ENCODE peak calls at places on chromosomes 16 and 17, in four cellular contexts. X is lung, Z is heart right ventricle, I is mammary epithelial cell. R is an unnamed sample.

GRCh38 chr16:66587881-66588600 is 8.8 kb downstream of the CMTM2 start:
- DNase-seq in X (no peak), Z (no peak), I (no peak), R (no peak)

GRCh38 chr17:27601069-27601974 is 29.7 kb upstream of the LGALS9 start:
- DNase-seq in X (peak; percentile 82), Z (peak; percentile 71), I (peak; percentile 49), R (peak; percentile 63)

GRCh38 chr17:5668557-5669138 is 84.3 kb upstream of the NLRP1 start:
- DNase-seq in X (no peak), Z (no peak), I (no peak), R (no peak)

GRCh38 chr17:7380321-7380720 is 568 bp upstream of the TNK1 start:
- DNase-seq in Z (peak; percentile 54), X (peak; percentile 62), I (no peak), R (no peak)

GRCh38 chr16:682493-683395 is 1.4 kb downstream of the JMJD8 start:
- DNase-seq in X (no peak), Z (no peak), I (no peak), R (no peak)

GRCh38 chr17:38353084-38353604 is 1.5 kb downstream of the SOCS7 start:
- DNase-seq in Z (no peak), I (no peak), X (no peak), R (no peak)

GRCh38 chr16:46428108-46429061 is 192.8 kb downstream of the SHCBP1 start:
- DNase-seq in Z (peak; percentile 4), X (no peak), I (no peak), R (no peak)

GRCh38 chr17:4020096-4020495 is 55.9 kb upstream of the ATP2A3 start:
- DNase-seq in I (no peak), X (no peak), Z (no peak), R (no peak)

GRCh38 chr16:2751577-2752034 is 832 bp upstream of the SRRM2 start:
- DNase-seq in Z (no peak), I (peak; percentile 17), X (no peak), R (peak; percentile 60)

GRCh38 chr17:71986886-71987285 is 133.9 kb upstream of the SOX9 start:
- DNase-seq in I (peak; percentile 44), X (no peak), Z (no peak), R (no peak)

GRCh38 chr17:10292057-10292931 is 80.5 kb downstream of the MYH13 start:
- DNase-seq in X (no peak), I (peak; percentile 12), Z (peak; percentile 41), R (no peak)

GRCh38 chr16:11636172-11636721 is 32.0 kb upstream of the SNN start:
- DNase-seq in Z (no peak), I (no peak), X (peak; percentile 63), R (peak; percentile 96)

GRCh38 chr17:80327518-80327917 is 66.9 kb downstream of the RNF213 start:
- DNase-seq in Z (no peak), X (peak; percentile 32), I (no peak), R (no peak)

GRCh38 chr17:33572615-33573014 is 279.5 kb upstream of the ASIC2 start:
- DNase-seq in Z (no peak), I (peak; percentile 13), X (no peak), R (no peak)

GRCh38 chr16:12289175-12290063 is 312.9 kb downstream of the SNX29 start:
- DNase-seq in I (no peak), X (peak; percentile 32), Z (no peak), R (no peak)

GRCh38 chr17:50161911-50162288 is 3.9 kb upstream of the SGCA start:
- DNase-seq in I (no peak), Z (no peak), X (no peak), R (no peak)

GRCh38 chr17:28898261-28898955 is 875 bp upstream of the FLOT2 start:
- DNase-seq in I (no peak), X (no peak), Z (no peak), R (no peak)

GRCh38 chr16:89359296-89360147 is 130.8 kb downstream of the ANKRD11 start:
- DNase-seq in X (no peak), Z (no peak), I (no peak), R (no peak)

GRCh38 chr17:76182016-76182764 is 41.1 kb upstream of the FOXJ1 start:
- DNase-seq in I (peak; percentile 82), X (peak; percentile 92), Z (peak; percentile 85), R (peak; percentile 86)

GRCh38 chr17:75636381-75637142 is 3.3 kb downstream of the SMIM5 start:
- DNase-seq in X (no peak), Z (no peak), I (no peak), R (no peak)

GRCh38 chr16:71895679-71896385 is 501 bp downstream of the IST1 start:
- DNase-seq in X (peak; percentile 49), I (peak; percentile 50), Z (peak; percentile 50), R (no peak)

GRCh38 chr17:30922235-30922993 is 669 bp downstream of the ADAP2 start:
- DNase-seq in X (peak; percentile 29), I (no peak), Z (peak; percentile 23), R (no peak)

GRCh38 chr16:53053967-53054669 is 673 bp upstream of the CHD9 start:
- DNase-seq in X (peak; percentile 41), Z (peak; percentile 53), I (no peak), R (no peak)

GRCh38 chr17:37158290-37158689 is 209.5 kb downstream of the AATF start:
- DNase-seq in Z (no peak), I (peak; percentile 31), X (no peak), R (no peak)

GRCh38 chr17:42034059-42034458 is 14.2 kb downstream of the NKIRAS2 start:
- DNase-seq in I (no peak), Z (no peak), X (no peak), R (no peak)

GRCh38 chr16:27434141-27435051 is 32.4 kb downstream of the IL21R start:
- DNase-seq in Z (no peak), I (no peak), X (peak; percentile 6), R (no peak)

GRCh38 chr16:15482068-15482747 is 47.8 kb downstream of the BMERB1 start:
- DNase-seq in X (peak; percentile 30), I (peak; percentile 98), Z (no peak), R (peak; percentile 16)

GRCh38 chr16:1993731-1994131 is 4.0 kb downstream of the SYNGR3 start:
- DNase-seq in I (peak; percentile 69), X (no peak), Z (no peak), R (no peak)

GRCh38 chr17:80999224-81000088 is 7.8 kb downstream of the CHMP6 start:
- DNase-seq in X (no peak), I (no peak), Z (no peak), R (no peak)

GRCh38 chr16:19005561-19006445 is 22.1 kb downstream of the TMC7 start:
- DNase-seq in X (no peak), I (peak; percentile 99), Z (peak; percentile 46), R (no peak)

GRCh38 chr16:50043358-50043757 is 18.3 kb downstream of the CNEP1R1 start:
- DNase-seq in I (no peak), Z (no peak), X (no peak), R (no peak)

GRCh38 chr16:54648575-54648974 is 282.1 kb upstream of the IRX5 start:
- DNase-seq in Z (no peak), X (no peak), I (peak; percentile 94), R (no peak)

GRCh38 chr16:83420206-83420760 is 387.5 kb upstream of the HSBP1 start:
- DNase-seq in I (peak; percentile 26), Z (no peak), X (no peak), R (no peak)

GRCh38 chr16:55949518-55949917 is 74.3 kb upstream of the CES5A start:
- DNase-seq in Z (no peak), X (no peak), I (peak; percentile 68), R (no peak)

GRCh38 chr16:4317471-4318170 is 1.8 kb downstream of the GLIS2 start:
- DNase-seq in I (peak; percentile 38), X (no peak), Z (no peak), R (no peak)

GRCh38 chr17:47810901-47811635 is 10.5 kb downstream of the OSBPL7 start:
- DNase-seq in Z (no peak), I (no peak), X (no peak), R (no peak)

DNA sequence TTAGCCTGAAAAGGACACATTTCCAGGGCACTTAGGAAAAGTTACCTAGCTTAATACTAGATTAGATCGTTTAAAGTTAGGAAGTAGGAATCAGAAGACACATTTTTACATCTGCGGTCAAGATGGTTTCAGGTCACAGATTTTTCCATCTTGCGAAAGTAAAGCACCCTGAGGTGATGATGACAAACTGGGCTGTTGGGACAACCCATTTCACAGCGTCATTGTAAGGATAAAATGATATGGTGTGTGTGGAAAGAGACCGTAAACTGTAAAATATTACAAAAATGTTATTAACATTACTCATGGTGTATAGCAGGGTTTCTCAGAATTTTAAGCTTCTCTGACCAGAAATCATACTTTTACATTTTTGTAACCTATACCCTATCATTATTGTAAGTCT is 10.1 kb upstream of the MAP2K6 start:
- DNase-seq in I (no peak), Z (no peak), X (no peak), R (no peak)
- H3K4me3 ChIP-seq in I (no peak overlapping the region), Z (no peak overlapping the region), X (no peak overlapping the region), R (no peak overlapping the region)

DNA sequence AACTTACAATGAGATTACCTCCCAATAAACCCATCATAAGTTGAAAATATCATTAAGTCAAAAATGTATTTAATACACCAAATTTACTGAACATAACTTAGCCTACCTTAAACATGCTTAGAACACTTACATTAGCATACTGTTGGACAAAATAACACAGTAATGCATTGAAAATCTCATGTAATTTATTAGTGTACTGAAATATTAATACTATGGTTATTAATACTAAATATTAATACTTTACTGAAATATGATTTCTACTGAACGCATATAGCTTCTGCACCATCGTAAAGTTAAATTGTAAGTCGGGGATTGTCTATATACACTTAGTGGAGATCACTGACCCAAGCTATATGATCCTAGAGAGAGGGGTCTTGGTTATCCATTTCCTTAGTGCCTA is 4.3 kb downstream of the USP32 start:
- DNase-seq in I (no peak), Z (no peak), X (no peak), R (no peak)
- H3K4me1 ChIP-seq in I (peaks cover 19% of the 10 kb centered on the region), Z (peaks cover 80% of the 10 kb centered on the region), X (peaks cover 6% of the 10 kb centered on the region), R (no peaks in the 10 kb centered on the region)

DNA sequence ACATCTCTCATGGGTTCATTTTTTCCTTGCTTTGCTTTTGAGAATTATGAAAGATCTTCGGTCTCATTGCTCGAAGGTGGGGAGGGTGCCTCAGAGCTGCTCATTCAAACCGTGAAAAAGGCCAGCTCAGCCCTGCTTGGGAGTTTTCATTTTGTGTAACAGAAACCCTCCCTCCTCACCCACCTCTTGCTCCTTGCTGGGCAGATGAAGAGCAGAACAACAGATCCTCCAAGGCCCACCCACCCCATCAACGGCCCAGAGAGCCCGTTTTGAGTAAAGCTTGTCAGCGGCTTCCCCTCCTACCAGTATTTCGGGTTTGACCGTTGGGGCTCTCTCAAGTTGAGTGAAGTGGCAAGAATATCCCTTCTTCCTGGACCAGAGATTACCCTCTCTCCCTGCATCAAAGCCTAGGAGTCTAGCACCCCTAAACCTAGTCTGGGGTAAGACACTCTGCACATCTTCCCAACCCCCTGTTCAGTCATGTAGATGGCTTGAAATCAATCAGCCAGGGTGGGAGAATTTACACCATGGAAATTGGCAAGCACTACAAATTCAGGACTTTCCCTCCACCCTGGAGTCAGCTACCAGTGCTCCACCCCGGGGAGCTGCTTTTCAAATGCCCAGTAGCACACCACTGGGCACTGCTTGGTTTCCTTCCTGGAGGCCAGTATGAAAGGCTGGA is 1.8 kb downstream of the CCR7 start:
- DNase-seq in I (no peak), X (no peak), Z (no peak), R (no peak)
- H3K4me3 ChIP-seq in I (no peak overlapping the region), X (no peak overlapping the region), Z (no peak overlapping the region), R (no peak overlapping the region)

GRCh38 chr16:85069171-85069570 is 41.6 kb downstream of the KIAA0513 start:
- DNase-seq in Z (no peak), I (no peak), X (no peak), R (no peak)
- H3K4me1 ChIP-seq in Z (no peaks in the 10 kb centered on the region), I (no peaks in the 10 kb centered on the region), X (no peaks in the 10 kb centered on the region), R (no peaks in the 10 kb centered on the region)

GRCh38 chr16:87860553-87861299 is 8.6 kb downstream of the SLC7A5 start:
- DNase-seq in X (no peak), I (no peak), Z (no peak), R (no peak)

GRCh38 chr16:87864331-87864989 is 4.8 kb downstream of the SLC7A5 start:
- DNase-seq in I (no peak), X (no peak), Z (no peak), R (no peak)
- H3K4me3 ChIP-seq in I (no peak overlapping the region), X (no peak overlapping the region), Z (no peak overlapping the region), R (no peak overlapping the region)